ENCODE peak calls at places on chromosomes 11 and 22, in six cellular contexts. One of them, this sample, is unnamed. For H3K9me2, the result is how much of the 10 kb centered on the place peaks cover.

GRCh38 chr11:59283825-59284772 is 71.4 kb upstream of the MPEG1 start:
- DNase-seq in OCI-LY7: peak
- DNase-seq in MM.1S: peak
- DNase-seq in GM23338: peak
- DNase-seq in PC-3: peak
- DNase-seq in GM23248: peak
- DNase-seq in this sample: peak

GRCh38 chr11:47899801-47900200 is 51.7 kb upstream of the NUP160 start:
- DNase-seq in OCI-LY7: peak
- DNase-seq in MM.1S: peak
- DNase-seq in GM23338: no peak
- DNase-seq in PC-3: no peak
- DNase-seq in GM23248: no peak
- DNase-seq in this sample: no peak

GRCh38 chr22:50192056-50192824 is 6.5 kb downstream of the TRABD start:
- DNase-seq in OCI-LY7: peak
- DNase-seq in MM.1S: no peak
- DNase-seq in GM23338: no peak
- DNase-seq in PC-3: peak
- DNase-seq in GM23248: peak
- DNase-seq in this sample: no peak

GRCh38 chr11:697811-698311 is 2.2 kb downstream of the TMEM80 start:
- DNase-seq in OCI-LY7: no peak
- DNase-seq in MM.1S: no peak
- DNase-seq in GM23338: no peak
- DNase-seq in PC-3: peak
- DNase-seq in GM23248: peak
- DNase-seq in this sample: no peak

GRCh38 chr11:117618273-117618672 is 178.7 kb downstream of the DSCAML1 start:
- DNase-seq in OCI-LY7: no peak
- DNase-seq in MM.1S: no peak
- DNase-seq in GM23338: no peak
- DNase-seq in PC-3: no peak
- DNase-seq in GM23248: no peak
- DNase-seq in this sample: no peak

GRCh38 chr22:41844036-41844435 is 11.1 kb downstream of the SREBF2 start:
- DNase-seq in OCI-LY7: peak
- DNase-seq in MM.1S: no peak
- DNase-seq in GM23338: no peak
- DNase-seq in PC-3: no peak
- DNase-seq in GM23248: no peak
- DNase-seq in this sample: no peak

GRCh38 chr11:107916671-107917241 is 11.5 kb upstream of the RAB39A start:
- DNase-seq in OCI-LY7: peak
- DNase-seq in MM.1S: no peak
- DNase-seq in GM23338: peak
- DNase-seq in PC-3: peak
- DNase-seq in GM23248: peak
- DNase-seq in this sample: no peak

GRCh38 chr11:17333799-17334586 is 17.6 kb upstream of the NCR3LG1 start:
- DNase-seq in OCI-LY7: no peak
- DNase-seq in MM.1S: no peak
- DNase-seq in GM23338: no peak
- DNase-seq in PC-3: no peak
- DNase-seq in GM23248: no peak
- DNase-seq in this sample: no peak

GRCh38 chr11:71086687-71087258 is 165.6 kb downstream of the SHANK2 start:
- DNase-seq in OCI-LY7: peak
- DNase-seq in MM.1S: no peak
- DNase-seq in GM23338: peak
- DNase-seq in PC-3: peak
- DNase-seq in GM23248: peak
- DNase-seq in this sample: no peak

GRCh38 chr11:129950319-129951034 is 52.2 kb downstream of the PRDM10 start:
- DNase-seq in OCI-LY7: peak
- DNase-seq in MM.1S: no peak
- DNase-seq in GM23338: no peak
- DNase-seq in PC-3: no peak
- DNase-seq in GM23248: peak
- DNase-seq in this sample: no peak

GRCh38 chr22:18044548-18045271 is 20.3 kb upstream of the MICAL3 start:
- DNase-seq in OCI-LY7: no peak
- DNase-seq in MM.1S: no peak
- DNase-seq in GM23338: no peak
- DNase-seq in PC-3: no peak
- DNase-seq in GM23248: no peak
- DNase-seq in this sample: no peak

GRCh38 chr11:69089258-69089657 is 40.5 kb downstream of the TPCN2 start:
- DNase-seq in OCI-LY7: no peak
- DNase-seq in MM.1S: no peak
- DNase-seq in GM23338: no peak
- DNase-seq in PC-3: peak
- DNase-seq in GM23248: peak
- DNase-seq in this sample: no peak

GRCh38 chr22:42611076-42611475 is 3.6 kb downstream of the POLDIP3 start:
- DNase-seq in OCI-LY7: no peak
- DNase-seq in MM.1S: no peak
- DNase-seq in GM23338: no peak
- DNase-seq in PC-3: no peak
- DNase-seq in GM23248: peak
- DNase-seq in this sample: no peak

GRCh38 chr11:108198833-108199232 is 23.6 kb downstream of the NPAT start:
- DNase-seq in OCI-LY7: no peak
- DNase-seq in MM.1S: no peak
- DNase-seq in GM23338: no peak
- DNase-seq in PC-3: no peak
- DNase-seq in GM23248: no peak
- DNase-seq in this sample: no peak

GRCh38 chr22:49954354-49954753 is 6.2 kb upstream of the PIM3 start:
- DNase-seq in OCI-LY7: no peak
- DNase-seq in MM.1S: no peak
- DNase-seq in GM23338: no peak
- DNase-seq in PC-3: no peak
- DNase-seq in GM23248: no peak
- DNase-seq in this sample: no peak

GRCh38 chr11:102680945-102681344 is 24.6 kb downstream of the MMP27 start:
- DNase-seq in OCI-LY7: no peak
- DNase-seq in MM.1S: no peak
- DNase-seq in GM23338: no peak
- DNase-seq in PC-3: no peak
- DNase-seq in GM23248: peak
- DNase-seq in this sample: no peak

GRCh38 chr11:11231763-11232162 is 121.3 kb downstream of the CSNK2A3 start:
- DNase-seq in OCI-LY7: no peak
- DNase-seq in MM.1S: no peak
- DNase-seq in GM23338: no peak
- DNase-seq in PC-3: no peak
- DNase-seq in GM23248: no peak
- DNase-seq in this sample: no peak

GRCh38 chr11:66228521-66228920 is 39.9 kb upstream of the RAB1B start:
- DNase-seq in OCI-LY7: no peak
- DNase-seq in MM.1S: no peak
- DNase-seq in GM23338: peak
- DNase-seq in PC-3: no peak
- DNase-seq in GM23248: no peak
- DNase-seq in this sample: no peak

GRCh38 chr11:87281496-87281895 is 243.8 kb downstream of the TMEM135 start:
- DNase-seq in OCI-LY7: no peak
- DNase-seq in MM.1S: no peak
- DNase-seq in GM23338: no peak
- DNase-seq in PC-3: peak
- DNase-seq in GM23248: peak
- DNase-seq in this sample: no peak
- TF ChIP-seq EZH2phosphoT487 in OCI-LY7: no peak
- TF ChIP-seq EZH2phosphoT487 in MM.1S: no peak
- TF ChIP-seq EZH2phosphoT487 in GM23338: no peak
- TF ChIP-seq EZH2phosphoT487 in PC-3: no peak
- TF ChIP-seq EZH2phosphoT487 in GM23248: no peak
- TF ChIP-seq EZH2phosphoT487 in this sample: no peak

DNA sequence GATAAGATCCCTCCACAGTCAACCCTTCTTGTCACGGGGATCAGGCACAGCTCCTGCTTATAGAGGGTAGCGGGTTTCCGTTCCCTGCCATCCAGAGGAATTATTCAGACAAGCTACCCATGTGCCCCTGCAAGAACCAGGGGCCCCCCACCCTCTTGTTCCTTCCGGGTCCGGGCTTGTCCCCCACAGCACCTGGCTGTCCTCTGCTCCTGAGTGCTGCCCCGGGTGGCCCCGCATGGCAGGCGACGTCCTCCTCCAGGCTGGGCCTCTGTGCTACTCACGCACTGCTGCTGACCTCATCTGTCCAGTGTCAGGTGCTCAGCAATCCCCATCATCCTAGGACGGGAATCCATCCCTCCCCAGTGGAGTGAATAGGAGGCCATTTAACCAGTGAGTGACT is 24.7 kb downstream of the CELSR1 start:
- DNase-seq in OCI-LY7: no peak
- DNase-seq in MM.1S: no peak
- DNase-seq in GM23338: no peak
- DNase-seq in PC-3: no peak
- DNase-seq in GM23248: no peak
- DNase-seq in this sample: no peak
- H3K9me2 ChIP-seq in OCI-LY7: under half
- H3K9me2 ChIP-seq in MM.1S: under half
- H3K9me2 ChIP-seq in GM23338: under half
- H3K9me2 ChIP-seq in PC-3: under half
- H3K9me2 ChIP-seq in GM23248: under half
- H3K9me2 ChIP-seq in this sample: under half

GRCh38 chr22:46935506-46936377 is 173.3 kb downstream of the TBC1D22A start:
- DNase-seq in OCI-LY7: no peak
- DNase-seq in MM.1S: no peak
- DNase-seq in GM23338: no peak
- DNase-seq in PC-3: peak
- DNase-seq in GM23248: peak
- DNase-seq in this sample: no peak
- TF ChIP-seq EZH2phosphoT487 in OCI-LY7: no peak
- TF ChIP-seq EZH2phosphoT487 in MM.1S: no peak
- TF ChIP-seq EZH2phosphoT487 in GM23338: no peak
- TF ChIP-seq EZH2phosphoT487 in PC-3: no peak
- TF ChIP-seq EZH2phosphoT487 in GM23248: no peak
- TF ChIP-seq EZH2phosphoT487 in this sample: no peak

GRCh38 chr22:32343929-32344328 is 13.7 kb upstream of the RFPL3 start:
- DNase-seq in OCI-LY7: no peak
- DNase-seq in MM.1S: no peak
- DNase-seq in GM23338: no peak
- DNase-seq in PC-3: no peak
- DNase-seq in GM23248: no peak
- DNase-seq in this sample: no peak
- H3K9me2 ChIP-seq in OCI-LY7: under half
- H3K9me2 ChIP-seq in MM.1S: under half
- H3K9me2 ChIP-seq in GM23338: under half
- H3K9me2 ChIP-seq in PC-3: under half
- H3K9me2 ChIP-seq in GM23248: under half
- H3K9me2 ChIP-seq in this sample: under half

DNA sequence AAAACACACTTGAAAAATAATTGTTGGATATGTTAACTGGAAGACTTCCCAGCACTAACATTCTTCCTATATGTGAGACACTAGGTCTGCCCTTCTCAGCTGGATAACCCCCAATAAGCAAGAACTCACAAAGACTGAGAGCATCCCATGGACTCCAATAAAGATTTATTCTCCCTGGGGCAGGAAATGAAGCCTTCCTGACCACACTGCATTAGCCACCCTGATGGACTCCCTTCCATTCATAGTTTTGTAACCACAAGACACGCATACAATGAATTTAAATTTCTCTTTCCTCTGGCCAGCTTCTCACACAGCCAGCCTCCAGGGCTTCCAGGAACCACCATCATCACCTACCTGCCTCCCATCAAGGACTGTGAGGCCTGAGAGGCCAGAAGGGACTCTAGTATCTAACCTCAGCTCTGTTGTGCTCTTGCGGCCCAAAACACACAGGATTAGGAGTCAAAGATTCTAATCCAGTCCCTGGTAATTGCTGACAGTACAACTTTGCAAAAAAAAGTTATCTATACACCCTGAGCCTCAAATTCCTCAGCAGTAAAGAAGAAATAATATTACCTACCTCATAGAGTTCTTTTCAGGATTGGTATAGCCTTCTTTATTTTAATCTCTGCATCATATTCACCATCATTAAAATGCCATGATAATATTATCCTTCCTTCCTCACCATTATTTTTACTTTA is 45.6 kb upstream of the GDPD4 start:
- DNase-seq in OCI-LY7: no peak
- DNase-seq in MM.1S: no peak
- DNase-seq in GM23338: no peak
- DNase-seq in PC-3: no peak
- DNase-seq in GM23248: peak
- DNase-seq in this sample: no peak
- TF ChIP-seq EZH2phosphoT487 in OCI-LY7: no peak
- TF ChIP-seq EZH2phosphoT487 in MM.1S: no peak
- TF ChIP-seq EZH2phosphoT487 in GM23338: no peak
- TF ChIP-seq EZH2phosphoT487 in PC-3: no peak
- TF ChIP-seq EZH2phosphoT487 in GM23248: no peak
- TF ChIP-seq EZH2phosphoT487 in this sample: no peak

GRCh38 chr11:125935629-125936199 is 10.1 kb upstream of the VSIG10L2 start:
- DNase-seq in OCI-LY7: no peak
- DNase-seq in MM.1S: no peak
- DNase-seq in GM23338: no peak
- DNase-seq in PC-3: no peak
- DNase-seq in GM23248: peak
- DNase-seq in this sample: no peak

GRCh38 chr11:125939081-125939521 is 6.7 kb upstream of the VSIG10L2 start:
- DNase-seq in OCI-LY7: no peak
- DNase-seq in MM.1S: no peak
- DNase-seq in GM23338: no peak
- DNase-seq in PC-3: no peak
- DNase-seq in GM23248: peak
- DNase-seq in this sample: no peak

GRCh38 chr11:125941241-125941605 is 4.6 kb upstream of the VSIG10L2 start:
- DNase-seq in OCI-LY7: no peak
- DNase-seq in MM.1S: no peak
- DNase-seq in GM23338: no peak
- DNase-seq in PC-3: no peak
- DNase-seq in GM23248: no peak
- DNase-seq in this sample: no peak

GRCh38 chr11:125940145-125940544 is 5.7 kb upstream of the VSIG10L2 start:
- DNase-seq in OCI-LY7: no peak
- DNase-seq in MM.1S: no peak
- DNase-seq in GM23338: no peak
- DNase-seq in PC-3: no peak
- DNase-seq in GM23248: no peak
- DNase-seq in this sample: no peak

DNA sequence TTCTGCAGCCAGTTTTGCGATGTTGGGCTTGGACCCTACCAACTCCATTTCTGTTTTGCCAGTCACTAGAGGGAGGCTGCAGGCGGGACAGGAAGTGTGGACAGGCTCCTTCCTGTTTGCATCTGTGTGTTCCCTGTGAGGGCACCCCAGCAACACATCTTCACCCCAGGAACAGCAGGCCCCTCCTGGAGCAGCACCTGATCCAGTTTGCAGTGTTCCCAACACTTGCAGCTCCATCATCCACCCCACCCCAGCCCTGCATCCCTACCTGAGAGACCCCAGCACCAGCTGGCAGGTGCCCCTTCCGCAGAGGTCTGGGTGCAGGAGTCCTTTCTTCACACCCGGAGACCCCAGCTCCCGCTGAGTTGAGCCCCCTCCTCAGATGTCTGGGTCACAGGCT is 7.4 kb upstream of the VSIG10L2 start:
- DNase-seq in OCI-LY7: peak
- DNase-seq in MM.1S: no peak
- DNase-seq in GM23338: no peak
- DNase-seq in PC-3: no peak
- DNase-seq in GM23248: no peak
- DNase-seq in this sample: no peak
- H3K9me2 ChIP-seq in OCI-LY7: under half
- H3K9me2 ChIP-seq in MM.1S: under half
- H3K9me2 ChIP-seq in GM23338: under half
- H3K9me2 ChIP-seq in PC-3: under half
- H3K9me2 ChIP-seq in GM23248: under half
- H3K9me2 ChIP-seq in this sample: under half

This sample was measured in HCT116.